ENCODE peak calls at places on chromosomes 12 and 14, in six cellular contexts. J is aorta; M is BE2C; G is CD8-positive, alpha-beta T cell; N is A549; I is transverse colon. R is an unnamed sample. For H3K4me1, the result is how much of the 10 kb centered on the place peaks cover.

GRCh38 chr14:96464136-96464535 is 38.0 kb upstream of the PAPOLA start:
- DNase-seq in I (no peak), J (no peak), G (no peak), N (no peak), M (no peak), R (no peak)

GRCh38 chr12:32139064-32139421 is 32.4 kb downstream of the BICD1 start:
- DNase-seq in I (peak), N (no peak), G (no peak), J (no peak), M (no peak), R (no peak)

GRCh38 chr12:98645572-98646067 is 530 bp downstream of the APAF1 start:
- DNase-seq in N (peak), J (no peak), M (no peak), I (peak), G (peak), R (no peak)

GRCh38 chr14:64704743-64705405 is 650 bp downstream of the PLEKHG3 start:
- DNase-seq in N (no peak), J (peak), M (peak), G (no peak), I (peak), R (no peak)

GRCh38 chr14:75198291-75198933 is 22.0 kb upstream of the TMED10 start:
- DNase-seq in J (peak), G (no peak), I (peak), M (peak), N (no peak), R (peak)

GRCh38 chr14:92651793-92652382 is 96.5 kb downstream of the LGMN start:
- DNase-seq in M (no peak), N (no peak), J (peak), I (peak), G (peak), R (peak)

GRCh38 chr12:122159879-122160278 is 14.1 kb downstream of the IL31 start:
- DNase-seq in M (no peak), N (no peak), G (no peak), I (no peak), J (no peak), R (no peak)

GRCh38 chr12:52251367-52252055 is 18.5 kb downstream of the KRT7 start:
- DNase-seq in J (peak), G (no peak), I (no peak), N (peak), M (no peak), R (no peak)

GRCh38 chr12:32296541-32296940 is 102.8 kb upstream of the FGD4 start:
- DNase-seq in I (no peak), M (no peak), N (peak), G (no peak), J (no peak), R (no peak)

GRCh38 chr12:62403031-62403430 is 63.6 kb upstream of the MON2 start:
- DNase-seq in M (no peak), N (no peak), J (no peak), I (no peak), G (no peak), R (no peak)

GRCh38 chr12:68611094-68611818 is 557 bp downstream of the RAP1B start:
- DNase-seq in J (peak), M (peak), G (peak), N (peak), I (peak), R (peak)

GRCh38 chr12:117038023-117038680 is 61.1 kb downstream of the TESC start:
- DNase-seq in G (no peak), I (no peak), M (no peak), N (no peak), J (peak), R (no peak)
- H3K4me1 ChIP-seq in G (under half), I (under half), M (under half), N (under half), J (under half), R (under half)

GRCh38 chr12:108826115-108826806 is 31.1 kb downstream of the SSH1 start:
- DNase-seq in I (peak), N (no peak), M (peak), G (no peak), J (peak), R (peak)
- H3K4me3 ChIP-seq in I (peak), N (no peak), M (peak), G (no peak), J (no peak), R (peak)

GRCh38 chr12:104653730-104654328 is 197.1 kb downstream of the CHST11 start:
- DNase-seq in I (no peak), M (no peak), G (no peak), N (peak), J (no peak), R (no peak)

GRCh38 chr12:104655059-104655609 is 198.4 kb downstream of the CHST11 start:
- DNase-seq in J (no peak), M (no peak), G (no peak), N (no peak), I (no peak), R (no peak)

GRCh38 chr12:104656921-104657320 is 200.2 kb downstream of the CHST11 start:
- DNase-seq in I (no peak), M (no peak), G (no peak), J (no peak), N (no peak), R (no peak)

GRCh38 chr12:104658085-104658484 is 201.3 kb downstream of the CHST11 start:
- DNase-seq in M (no peak), N (no peak), G (no peak), J (no peak), I (no peak), R (no peak)

GRCh38 chr12:104656383-104656782 is 199.6 kb downstream of the CHST11 start:
- DNase-seq in M (no peak), G (no peak), N (no peak), J (no peak), I (no peak), R (no peak)
- H3K4me1 ChIP-seq in M (under half), G (under half), N (under half), J (under half), I (under half), R (under half)

DNA sequence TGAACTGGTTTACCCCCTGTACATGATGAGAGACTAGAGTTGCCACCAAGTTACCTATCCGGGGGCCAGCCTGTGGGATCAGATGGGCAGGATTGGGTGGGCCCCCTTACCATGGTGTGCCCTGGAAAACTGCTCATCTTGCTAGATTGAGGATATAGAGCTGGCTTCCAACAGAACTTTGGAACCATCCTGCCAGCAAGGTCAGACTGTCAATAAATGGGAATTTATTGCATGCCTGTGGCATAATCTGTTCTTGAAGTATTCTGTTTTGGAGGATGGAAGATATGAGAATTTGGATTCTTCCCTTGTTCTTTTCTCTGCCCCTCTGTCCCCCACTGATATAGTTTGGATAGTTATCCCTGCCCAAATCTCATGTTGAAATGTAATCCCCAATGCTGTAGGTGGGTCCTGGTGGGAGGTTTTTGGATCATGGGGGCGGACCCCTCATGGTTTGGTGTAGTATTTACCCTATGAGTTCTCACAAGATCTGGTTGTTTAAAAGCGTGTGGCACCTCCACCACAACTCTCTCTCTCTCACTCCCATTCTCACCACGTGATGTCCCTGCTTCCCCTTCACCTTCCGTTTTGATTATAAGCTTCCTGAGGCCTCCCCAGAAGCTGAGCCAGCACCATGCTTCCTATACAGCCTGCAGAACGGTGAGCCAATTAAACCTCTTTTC is 3.7 kb upstream of the TM9SF1 start:
- DNase-seq in J (no peak), G (no peak), M (no peak), I (no peak), N (no peak), R (no peak)
- H3K4me3 ChIP-seq in J (no peak), G (no peak), M (no peak), I (no peak), N (no peak), R (no peak)

GRCh38 chr14:91126761-91127160 is 12.9 kb downstream of the DGLUCY start:
- DNase-seq in N (no peak), J (no peak), G (no peak), M (no peak), I (no peak), R (no peak)
- H3K4me1 ChIP-seq in N (under half), J (under half), G (under half), M (under half), I (under half), R (half or more)

GRCh38 chr12:1539135-1539534 is 55.2 kb downstream of the FBXL14 start:
- DNase-seq in I (no peak), N (no peak), G (no peak), J (no peak), M (no peak), R (no peak)
- H3K4me3 ChIP-seq in I (no peak), N (no peak), G (no peak), J (no peak), M (no peak), R (no peak)

GRCh38 chr14:102539544-102540309 is 30.2 kb upstream of the ANKRD9 start:
- DNase-seq in M (peak), N (no peak), I (no peak), G (no peak), J (no peak), R (peak)
- H3K4me1 ChIP-seq in M (under half), N (under half), I (under half), G (under half), J (under half), R (under half)

GRCh38 chr12:130440411-130441080 is 102.9 kb downstream of the PIWIL1 start:
- DNase-seq in N (no peak), M (no peak), J (peak), I (no peak), G (no peak), R (no peak)
- H3K4me3 ChIP-seq in N (no peak), M (no peak), J (no peak), I (no peak), G (no peak), R (no peak)

R was measured in heart left ventricle.